ENCODE peak calls at places on chromosomes 1 and 21, in six cellular contexts. W is astrocyte; X is CD4-positive, CD25-positive, alpha-beta regulatory T cell; A is CD4-positive, alpha-beta T cell; E is IMR-90; P is ovary. Y is an unnamed sample.

GRCh38 chr21:36936361-36937135 is 29.9 kb downstream of the HLCS start:
- DNase-seq in P (no peak), A (no peak), X (no peak), E (no peak), W (no peak), Y (no peak)

GRCh38 chr1:54572236-54572850 is 24.3 kb downstream of the ACOT11 start:
- DNase-seq in A (no peak), P (peak; percentile 33), W (no peak), X (no peak), E (no peak), Y (no peak)

GRCh38 chr1:116506132-116507004 is 64.5 kb downstream of the CD58 start:
- DNase-seq in W (peak; percentile 47), P (no peak), E (no peak), A (no peak), X (no peak), Y (no peak)

GRCh38 chr1:231338270-231339128 is at the start of gene SPRTN:
- DNase-seq in X (no peak), E (peak; percentile 10), W (no peak), P (no peak), A (no peak), Y (no peak)

GRCh38 chr1:91864017-91864700 is 21.8 kb downstream of the TGFBR3 start:
- DNase-seq in X (no peak), P (no peak), E (peak; percentile 66), W (peak; percentile 51), A (no peak), Y (no peak)

GRCh38 chr1:109198043-109198695 is 15.5 kb upstream of the SARS1 start:
- DNase-seq in W (peak; percentile 89), X (no peak), A (no peak), P (no peak), E (peak; percentile 91), Y (no peak)

GRCh38 chr1:64935551-64936158 is 30.7 kb downstream of the JAK1 start:
- DNase-seq in E (no peak), A (no peak), X (no peak), W (no peak), P (no peak), Y (no peak)

GRCh38 chr1:230781596-230781995 is 34.4 kb downstream of the CAPN9 start:
- DNase-seq in P (no peak), A (no peak), X (no peak), E (peak; percentile 30), W (peak; percentile 20), Y (no peak)

GRCh38 chr1:230072296-230072695 is 5.3 kb downstream of the GALNT2 start:
- DNase-seq in E (no peak), W (no peak), A (no peak), X (no peak), P (no peak), Y (no peak)

GRCh38 chr1:178513278-178513983 is 522 bp downstream of the TEX35 start:
- DNase-seq in P (peak; percentile 48), E (peak; percentile 17), A (no peak), W (no peak), X (no peak), Y (no peak)

GRCh38 chr21:31180256-31181088 is 142.2 kb upstream of the KRTAP19-8 start:
- DNase-seq in A (no peak), W (no peak), P (no peak), E (peak; percentile 54), X (peak; percentile 29), Y (no peak)

GRCh38 chr21:33943293-33943692 is 27.7 kb upstream of the ATP5PO start:
- DNase-seq in X (no peak), W (no peak), A (no peak), E (no peak), P (no peak), Y (no peak)

GRCh38 chr1:224205438-224205840 is 22.4 kb downstream of the DEGS1 start:
- DNase-seq in W (peak; percentile 82), P (no peak), E (peak; percentile 91), X (no peak), A (no peak), Y (peak; percentile 10)

GRCh38 chr1:181208076-181208475 is 119.6 kb downstream of the IER5 start:
- DNase-seq in W (no peak), P (no peak), A (no peak), E (no peak), X (no peak), Y (no peak)

GRCh38 chr1:184906771-184907170 is 67.5 kb downstream of the NIBAN1 start:
- DNase-seq in E (peak; percentile 73), W (no peak), A (no peak), P (no peak), X (no peak), Y (no peak)

GRCh38 chr1:68811806-68812205 is 314.9 kb upstream of the DEPDC1 start:
- DNase-seq in E (no peak), P (no peak), W (no peak), X (no peak), A (no peak), Y (no peak)

GRCh38 chr1:5481889-5482288 is 510.3 kb downstream of the NPHP4 start:
- DNase-seq in X (peak; percentile 5), E (no peak), A (peak; percentile 16), P (no peak), W (no peak), Y (peak; percentile 62)

GRCh38 chr1:246151796-246152434 is 355.2 kb downstream of the SMYD3 start:
- DNase-seq in E (peak; percentile 9), A (no peak), P (no peak), W (no peak), X (no peak), Y (no peak)

GRCh38 chr1:155192346-155193274 is 15.1 kb downstream of the THBS3 start:
- DNase-seq in P (no peak), X (peak; percentile 23), A (peak; percentile 12), W (no peak), E (no peak), Y (peak; percentile 9)

GRCh38 chr1:207644852-207645631 is at the start of gene CR1L:
- DNase-seq in A (peak; percentile 44), P (peak; percentile 81), X (peak; percentile 47), W (peak; percentile 42), E (peak; percentile 27), Y (peak; percentile 65)

GRCh38 chr1:206734499-206735142 is 36.0 kb upstream of the IL19 start:
- DNase-seq in X (peak; percentile 67), P (peak; percentile 63), E (peak; percentile 37), A (peak; percentile 90), W (no peak), Y (peak; percentile 80)

GRCh38 chr1:103517380-103518047 is 8.0 kb upstream of the RNPC3 start:
- DNase-seq in X (no peak), E (peak; percentile 26), W (peak; percentile 16), A (no peak), P (no peak), Y (no peak)

GRCh38 chr1:152410028-152410427 is 4.0 kb downstream of the CRNN start:
- DNase-seq in E (no peak), P (no peak), A (no peak), X (no peak), W (no peak), Y (no peak)

GRCh38 chr1:152411144-152411543 is 2.9 kb downstream of the CRNN start:
- DNase-seq in P (no peak), W (no peak), E (no peak), A (no peak), X (no peak), Y (no peak)

GRCh38 chr1:152411846-152412245 is 2.2 kb downstream of the CRNN start:
- DNase-seq in X (no peak), E (no peak), A (no peak), W (no peak), P (no peak), Y (no peak)

GRCh38 chr1:152408664-152409063 is 5.4 kb downstream of the CRNN start:
- DNase-seq in A (no peak), E (no peak), W (no peak), P (no peak), X (no peak), Y (no peak)

DNA sequence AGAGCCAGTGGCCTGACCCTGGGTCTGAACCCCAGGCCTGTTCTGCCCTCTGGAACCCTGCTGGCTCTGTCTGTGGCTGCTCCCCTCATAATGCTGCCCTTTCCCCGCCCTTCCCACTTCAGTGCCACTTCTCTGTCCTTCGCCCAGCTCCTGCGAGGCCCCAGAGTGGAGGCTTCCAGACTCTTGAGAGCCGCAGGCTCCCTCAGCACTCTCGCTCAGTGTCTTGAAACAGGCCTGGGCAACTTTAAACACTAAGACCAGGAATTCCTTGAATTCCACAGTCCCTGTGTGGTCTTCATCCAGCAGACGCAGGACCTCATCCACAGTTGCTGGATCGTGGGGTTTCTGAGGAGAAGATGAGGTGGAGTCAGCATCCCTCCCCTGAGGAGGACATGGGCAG is 3.5 kb downstream of the CRNN start:
- DNase-seq in A (no peak), W (peak; percentile 22), X (no peak), P (no peak), E (peak; percentile 1), Y (no peak)
- H3K9me3 ChIP-seq in A (no peaks in the 10 kb centered on the region), W (no peaks in the 10 kb centered on the region), X (no peaks in the 10 kb centered on the region), P (no peaks in the 10 kb centered on the region), E (no peaks in the 10 kb centered on the region), Y (no peaks in the 10 kb centered on the region)

GRCh38 chr21:39968010-39968409 is 100.8 kb downstream of the PCP4 start:
- DNase-seq in W (no peak), A (no peak), E (no peak), P (no peak), X (no peak), Y (no peak)
- H3K9me3 ChIP-seq in W (no peaks in the 10 kb centered on the region), A (peaks cover 6% of the 10 kb centered on the region), E (peaks cover 24% of the 10 kb centered on the region), P (no peaks in the 10 kb centered on the region), X (peaks cover 1% of the 10 kb centered on the region), Y (no peaks in the 10 kb centered on the region)

DNA sequence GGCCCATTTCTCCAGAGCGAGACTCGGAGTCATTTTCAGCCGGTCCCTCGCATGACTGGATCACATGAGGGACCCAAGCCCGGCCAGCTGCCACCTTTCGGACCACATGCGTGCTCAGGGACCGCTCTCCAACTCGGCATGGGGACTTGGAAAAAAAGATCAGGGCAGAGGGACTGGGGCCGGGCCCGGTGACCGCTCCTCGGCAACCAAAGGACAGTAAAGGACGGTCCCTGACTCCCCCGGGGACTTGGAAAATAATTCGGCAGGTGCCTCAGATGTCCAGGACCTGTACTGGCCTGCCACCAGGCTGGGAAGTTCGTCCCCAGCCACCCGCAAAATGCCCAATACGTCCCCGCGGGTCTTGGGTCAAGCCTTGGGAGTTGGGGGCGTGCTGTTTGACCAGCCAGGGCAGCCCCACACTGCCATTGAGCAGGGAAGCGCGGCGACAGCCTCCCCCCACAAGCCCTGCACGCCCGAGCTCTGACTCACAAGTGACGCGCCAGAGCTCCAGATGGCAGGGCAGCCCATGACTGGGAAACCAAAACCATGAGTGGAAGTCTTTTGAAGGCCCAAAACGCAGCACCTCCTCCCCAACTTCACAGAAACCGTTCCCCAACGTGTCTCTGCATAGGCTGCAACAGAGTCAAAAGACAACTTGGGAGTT is 134.5 kb downstream of the LIPI start:
- DNase-seq in E (no peak), A (no peak), P (no peak), X (no peak), W (no peak), Y (no peak)
- H3K9me3 ChIP-seq in E (peaks cover 10% of the 10 kb centered on the region), A (no peaks in the 10 kb centered on the region), P (no peaks in the 10 kb centered on the region), X (no peaks in the 10 kb centered on the region), W (no peaks in the 10 kb centered on the region), Y (no peaks in the 10 kb centered on the region)

DNA sequence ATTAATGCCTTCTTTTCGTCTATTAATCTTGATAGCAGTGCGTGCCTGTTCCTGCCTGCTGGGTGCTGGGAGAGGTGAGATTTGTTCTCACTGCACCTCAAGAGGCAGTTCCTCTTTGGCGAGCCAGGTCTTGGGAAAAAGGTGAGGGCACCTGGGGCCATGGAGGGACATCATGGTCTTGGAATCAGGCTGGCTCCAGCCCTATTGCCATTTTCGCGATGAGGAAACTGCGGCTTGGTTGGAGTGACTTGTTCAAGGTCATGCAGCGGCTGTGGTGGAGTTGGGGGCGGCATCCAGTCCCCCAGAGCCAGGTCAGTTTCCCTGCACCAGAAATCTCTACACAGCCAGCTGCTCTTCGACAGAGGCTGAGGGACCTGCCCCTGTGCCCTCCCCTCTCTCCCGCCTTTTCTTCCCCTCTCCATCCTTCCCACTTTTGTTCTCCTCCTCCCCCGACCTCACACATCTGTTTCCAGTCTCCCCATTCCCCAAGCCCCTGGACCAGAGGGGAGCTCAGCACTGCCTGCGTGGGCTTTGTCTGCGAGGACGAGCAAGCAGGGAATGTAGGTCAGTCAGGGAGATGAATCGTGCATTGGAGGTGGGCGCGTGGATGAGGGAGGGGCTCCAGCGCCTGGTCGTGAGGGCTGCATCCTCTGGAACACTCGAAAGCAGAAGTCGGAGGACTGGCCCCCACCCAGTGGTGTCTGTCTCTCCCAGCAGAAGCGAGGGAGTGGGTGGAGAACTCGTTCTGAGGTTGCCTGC is 135.1 kb downstream of the ACTL8 start:
- DNase-seq in W (no peak), X (no peak), P (no peak), A (no peak), E (no peak), Y (no peak)
- H3K9me3 ChIP-seq in W (no peaks in the 10 kb centered on the region), X (no peaks in the 10 kb centered on the region), P (no peaks in the 10 kb centered on the region), A (no peaks in the 10 kb centered on the region), E (peaks cover 2% of the 10 kb centered on the region), Y (no peaks in the 10 kb centered on the region)

Y was measured in CD8-positive, alpha-beta memory T cell.